ENCODE peak calls at places on chromosomes 3 and 15, in ten cellular contexts. One of them, this sample, is unnamed.

GRCh38 chr15:33104276-33104675 is 90.2 kb downstream of the FMN1 start:
- DNase-seq in uterus: no peak
- DNase-seq in CD8-positive, alpha-beta memory T cell: no peak
- DNase-seq in activated CD4-positive, CD25-positive, alpha-beta regulatory T cell treated with anti-CD3 and anti-CD28 coated beads, Interleukin-2, amount 50 U/mL, for 72 hours: no peak
- DNase-seq in hippocampal formation: no peak
- DNase-seq in fibroblast of pulmonary artery: peak; percentile 56
- DNase-seq in T-cell: no peak
- DNase-seq in NCI-H1930: no peak
- DNase-seq in stimulated activated naive CD8-positive, alpha-beta T cell treated with anti-CD3 and anti-CD28 coated beads, Interleukin-15, amount 100 ng/mL, for 72 hours: peak; percentile 37
- DNase-seq in choroid plexus epithelial cell: peak; percentile 88
- DNase-seq in this sample: peak; percentile 90

GRCh38 chr3:45665101-45665572 is 24.1 kb upstream of the SACM1L start:
- DNase-seq in activated CD4-positive, CD25-positive, alpha-beta regulatory T cell treated with anti-CD3 and anti-CD28 coated beads, Interleukin-2, amount 50 U/mL, for 72 hours: no peak
- DNase-seq in uterus: no peak
- DNase-seq in hippocampal formation: no peak
- DNase-seq in CD8-positive, alpha-beta memory T cell: peak; percentile 76
- DNase-seq in choroid plexus epithelial cell: peak; percentile 61
- DNase-seq in T-cell: peak; percentile 59
- DNase-seq in fibroblast of pulmonary artery: peak; percentile 53
- DNase-seq in stimulated activated naive CD8-positive, alpha-beta T cell treated with anti-CD3 and anti-CD28 coated beads, Interleukin-15, amount 100 ng/mL, for 72 hours: peak; percentile 68
- DNase-seq in NCI-H1930: peak; percentile 0
- DNase-seq in this sample: peak; percentile 43

GRCh38 chr15:39018966-39019365 is 454.4 kb upstream of the RASGRP1 start:
- DNase-seq in uterus: no peak
- DNase-seq in NCI-H1930: no peak
- DNase-seq in stimulated activated naive CD8-positive, alpha-beta T cell treated with anti-CD3 and anti-CD28 coated beads, Interleukin-15, amount 100 ng/mL, for 72 hours: no peak
- DNase-seq in hippocampal formation: no peak
- DNase-seq in CD8-positive, alpha-beta memory T cell: no peak
- DNase-seq in T-cell: no peak
- DNase-seq in activated CD4-positive, CD25-positive, alpha-beta regulatory T cell treated with anti-CD3 and anti-CD28 coated beads, Interleukin-2, amount 50 U/mL, for 72 hours: no peak
- DNase-seq in choroid plexus epithelial cell: peak; percentile 37
- DNase-seq in fibroblast of pulmonary artery: peak; percentile 6
- DNase-seq in this sample: no peak

GRCh38 chr3:14429237-14429636 is 26.8 kb downstream of the SLC6A6 start:
- DNase-seq in stimulated activated naive CD8-positive, alpha-beta T cell treated with anti-CD3 and anti-CD28 coated beads, Interleukin-15, amount 100 ng/mL, for 72 hours: no peak
- DNase-seq in fibroblast of pulmonary artery: no peak
- DNase-seq in hippocampal formation: no peak
- DNase-seq in activated CD4-positive, CD25-positive, alpha-beta regulatory T cell treated with anti-CD3 and anti-CD28 coated beads, Interleukin-2, amount 50 U/mL, for 72 hours: no peak
- DNase-seq in T-cell: peak; percentile 20
- DNase-seq in NCI-H1930: no peak
- DNase-seq in CD8-positive, alpha-beta memory T cell: peak; percentile 49
- DNase-seq in choroid plexus epithelial cell: no peak
- DNase-seq in uterus: no peak
- DNase-seq in this sample: no peak

GRCh38 chr3:171741377-171741776 is 68.9 kb downstream of the PLD1 start:
- DNase-seq in uterus: no peak
- DNase-seq in choroid plexus epithelial cell: no peak
- DNase-seq in CD8-positive, alpha-beta memory T cell: no peak
- DNase-seq in T-cell: no peak
- DNase-seq in activated CD4-positive, CD25-positive, alpha-beta regulatory T cell treated with anti-CD3 and anti-CD28 coated beads, Interleukin-2, amount 50 U/mL, for 72 hours: no peak
- DNase-seq in NCI-H1930: peak; percentile 85
- DNase-seq in stimulated activated naive CD8-positive, alpha-beta T cell treated with anti-CD3 and anti-CD28 coated beads, Interleukin-15, amount 100 ng/mL, for 72 hours: no peak
- DNase-seq in fibroblast of pulmonary artery: no peak
- DNase-seq in hippocampal formation: no peak
- DNase-seq in this sample: no peak

GRCh38 chr15:76354823-76355440 is 18.4 kb downstream of the ISL2 start:
- DNase-seq in activated CD4-positive, CD25-positive, alpha-beta regulatory T cell treated with anti-CD3 and anti-CD28 coated beads, Interleukin-2, amount 50 U/mL, for 72 hours: no peak
- DNase-seq in hippocampal formation: no peak
- DNase-seq in choroid plexus epithelial cell: no peak
- DNase-seq in NCI-H1930: no peak
- DNase-seq in CD8-positive, alpha-beta memory T cell: no peak
- DNase-seq in stimulated activated naive CD8-positive, alpha-beta T cell treated with anti-CD3 and anti-CD28 coated beads, Interleukin-15, amount 100 ng/mL, for 72 hours: no peak
- DNase-seq in fibroblast of pulmonary artery: no peak
- DNase-seq in T-cell: no peak
- DNase-seq in uterus: no peak
- DNase-seq in this sample: no peak

GRCh38 chr3:52851348-52851747 is 16.5 kb upstream of the MUSTN1 start:
- DNase-seq in choroid plexus epithelial cell: peak; percentile 69
- DNase-seq in T-cell: peak; percentile 8
- DNase-seq in stimulated activated naive CD8-positive, alpha-beta T cell treated with anti-CD3 and anti-CD28 coated beads, Interleukin-15, amount 100 ng/mL, for 72 hours: peak; percentile 42
- DNase-seq in CD8-positive, alpha-beta memory T cell: no peak
- DNase-seq in hippocampal formation: no peak
- DNase-seq in uterus: no peak
- DNase-seq in fibroblast of pulmonary artery: peak; percentile 56
- DNase-seq in NCI-H1930: peak; percentile 3
- DNase-seq in activated CD4-positive, CD25-positive, alpha-beta regulatory T cell treated with anti-CD3 and anti-CD28 coated beads, Interleukin-2, amount 50 U/mL, for 72 hours: no peak
- DNase-seq in this sample: peak; percentile 58

GRCh38 chr15:39501366-39501765 is 79.5 kb upstream of the THBS1 start:
- DNase-seq in fibroblast of pulmonary artery: no peak
- DNase-seq in NCI-H1930: no peak
- DNase-seq in stimulated activated naive CD8-positive, alpha-beta T cell treated with anti-CD3 and anti-CD28 coated beads, Interleukin-15, amount 100 ng/mL, for 72 hours: no peak
- DNase-seq in hippocampal formation: no peak
- DNase-seq in choroid plexus epithelial cell: peak; percentile 58
- DNase-seq in T-cell: no peak
- DNase-seq in activated CD4-positive, CD25-positive, alpha-beta regulatory T cell treated with anti-CD3 and anti-CD28 coated beads, Interleukin-2, amount 50 U/mL, for 72 hours: no peak
- DNase-seq in uterus: no peak
- DNase-seq in CD8-positive, alpha-beta memory T cell: no peak
- DNase-seq in this sample: peak; percentile 68

GRCh38 chr15:100008258-100008657 is 275.0 kb upstream of the LYSMD4 start:
- DNase-seq in NCI-H1930: no peak
- DNase-seq in uterus: no peak
- DNase-seq in choroid plexus epithelial cell: no peak
- DNase-seq in CD8-positive, alpha-beta memory T cell: no peak
- DNase-seq in activated CD4-positive, CD25-positive, alpha-beta regulatory T cell treated with anti-CD3 and anti-CD28 coated beads, Interleukin-2, amount 50 U/mL, for 72 hours: no peak
- DNase-seq in fibroblast of pulmonary artery: no peak
- DNase-seq in hippocampal formation: no peak
- DNase-seq in T-cell: no peak
- DNase-seq in stimulated activated naive CD8-positive, alpha-beta T cell treated with anti-CD3 and anti-CD28 coated beads, Interleukin-15, amount 100 ng/mL, for 72 hours: no peak
- DNase-seq in this sample: no peak

GRCh38 chr3:192515661-192516040 is 211.7 kb downstream of the FGF12 start:
- DNase-seq in NCI-H1930: peak; percentile 11
- DNase-seq in CD8-positive, alpha-beta memory T cell: no peak
- DNase-seq in stimulated activated naive CD8-positive, alpha-beta T cell treated with anti-CD3 and anti-CD28 coated beads, Interleukin-15, amount 100 ng/mL, for 72 hours: no peak
- DNase-seq in activated CD4-positive, CD25-positive, alpha-beta regulatory T cell treated with anti-CD3 and anti-CD28 coated beads, Interleukin-2, amount 50 U/mL, for 72 hours: no peak
- DNase-seq in T-cell: no peak
- DNase-seq in hippocampal formation: no peak
- DNase-seq in choroid plexus epithelial cell: no peak
- DNase-seq in uterus: no peak
- DNase-seq in fibroblast of pulmonary artery: no peak
- DNase-seq in this sample: no peak

GRCh38 chr15:40737048-40737447 is 18.0 kb downstream of the RMDN3 start:
- DNase-seq in stimulated activated naive CD8-positive, alpha-beta T cell treated with anti-CD3 and anti-CD28 coated beads, Interleukin-15, amount 100 ng/mL, for 72 hours: no peak
- DNase-seq in activated CD4-positive, CD25-positive, alpha-beta regulatory T cell treated with anti-CD3 and anti-CD28 coated beads, Interleukin-2, amount 50 U/mL, for 72 hours: no peak
- DNase-seq in T-cell: no peak
- DNase-seq in NCI-H1930: no peak
- DNase-seq in hippocampal formation: no peak
- DNase-seq in CD8-positive, alpha-beta memory T cell: no peak
- DNase-seq in choroid plexus epithelial cell: no peak
- DNase-seq in fibroblast of pulmonary artery: no peak
- DNase-seq in uterus: no peak
- DNase-seq in this sample: no peak